ENCODE peak calls at places on chromosomes 11 and 22, in five cellular contexts. J is AG09309; F is GDM1; L is naive B cell; Z is activated naive CD4-positive, alpha-beta T cell treated with anti-CD3 and anti-CD28 coated beads, Interleukin-2, amount 10 ng/mL, durations not matched to agents 7 days and 5 days. B is an unnamed sample.

GRCh38 chr11:96942855-96943254 is 553.0 kb downstream of the JRKL start:
- DNase-seq in J (no peak), F (no peak), L (no peak), Z (no peak), B (no peak)

GRCh38 chr22:43110927-43111623 is 525 bp downstream of the BIK start:
- DNase-seq in J (no peak), F (no peak), L (peak), Z (peak), B (no peak)

GRCh38 chr22:31439805-31440204 is 40.4 kb downstream of the DRG1 start:
- DNase-seq in J (no peak), F (no peak), L (no peak), Z (no peak), B (no peak)

GRCh38 chr11:66022401-66023185 is 3.7 kb downstream of the CATSPER1 start:
- DNase-seq in J (no peak), F (peak), L (peak), Z (peak), B (no peak)

GRCh38 chr11:122655527-122656072 is at the start of gene UBASH3B:
- DNase-seq in J (peak), F (peak), L (peak), Z (peak), B (peak)

GRCh38 chr11:9927670-9928069 is 263.8 kb downstream of the SWAP70 start:
- DNase-seq in J (no peak), F (no peak), L (no peak), Z (no peak), B (no peak)

GRCh38 chr11:132054822-132055221 is 684.4 kb downstream of the NTM start:
- DNase-seq in J (peak), F (peak), L (no peak), Z (no peak), B (no peak)

GRCh38 chr11:100808904-100809491 is 121.9 kb downstream of the ARHGAP42 start:
- DNase-seq in J (peak), F (no peak), L (no peak), Z (no peak), B (no peak)

GRCh38 chr22:19900707-19901436 is 40.7 kb upstream of the COMT start:
- DNase-seq in J (no peak), F (no peak), L (no peak), Z (no peak), B (no peak)

GRCh38 chr22:26903030-26903856 is 245.9 kb downstream of the MIAT start:
- DNase-seq in J (no peak), F (no peak), L (no peak), Z (no peak), B (no peak)

GRCh38 chr11:78251083-78251699 is 62.5 kb downstream of the USP35 start:
- DNase-seq in J (no peak), F (no peak), L (no peak), Z (no peak), B (peak)

GRCh38 chr22:49052023-49052538 is 775.6 kb downstream of the BRD1 start:
- DNase-seq in J (no peak), F (no peak), L (peak), Z (no peak), B (no peak)

GRCh38 chr11:23425379-23425778 is 565.1 kb upstream of the CCDC179 start:
- DNase-seq in J (no peak), F (no peak), L (no peak), Z (no peak), B (no peak)